ENCODE peak calls at places on chromosomes 11 and 22, in nine cellular contexts. O, W, C, F, B, S, E, K and G are unnamed samples.

GRCh38 chr22:33461698-33462434 is 403.7 kb upstream of the SYN3 start:
- DNase-seq in O (no peak), W (no peak), C (no peak), F (no peak), B (no peak), S (no peak), E (no peak), K (no peak), G (no peak)

GRCh38 chr11:113581713-113582112 is 106.5 kb upstream of the DRD2 start:
- DNase-seq in O (no peak), W (no peak), C (no peak), F (no peak), B (no peak), S (no peak), E (no peak), K (no peak), G (no peak)

GRCh38 chr11:134559617-134559992 is 147.6 kb upstream of the B3GAT1 start:
- DNase-seq in O (no peak), W (no peak), C (no peak), F (no peak), B (no peak), S (no peak), E (no peak), K (no peak), G (peak; percentile 37)

GRCh38 chr11:114353448-114353847 is 46.9 kb downstream of the C11orf71 start:
- DNase-seq in O (no peak), W (no peak), C (no peak), F (no peak), B (no peak), S (no peak), E (peak; percentile 46), K (no peak), G (no peak)

GRCh38 chr11:44145011-44145777 is 49.7 kb downstream of the EXT2 start:
- DNase-seq in O (no peak), W (no peak), C (no peak), F (no peak), B (no peak), S (no peak), E (peak; percentile 38), K (no peak), G (no peak)

GRCh38 chr11:898540-899190 is 11.9 kb downstream of the CHID1 start:
- DNase-seq in O (no peak), W (no peak), C (peak; percentile 24), F (no peak), B (no peak), S (no peak), E (no peak), K (no peak), G (no peak)

GRCh38 chr11:12675951-12676711 is 1.9 kb downstream of the TEAD1 start:
- DNase-seq in O (peak; percentile 7), W (no peak), C (peak; percentile 72), F (no peak), B (no peak), S (no peak), E (peak; percentile 63), K (no peak), G (no peak)

GRCh38 chr11:95556342-95557151 is 233.0 kb downstream of the FAM76B start:
- DNase-seq in O (no peak), W (no peak), C (peak; percentile 96), F (peak; percentile 50), B (no peak), S (no peak), E (peak; percentile 49), K (peak; percentile 42), G (no peak)

GRCh38 chr22:22593964-22594656 is 35.0 kb upstream of the PRAME start:
- DNase-seq in O (peak; percentile 29), W (no peak), C (peak; percentile 70), F (no peak), B (peak; percentile 47), S (peak; percentile 45), E (peak; percentile 53), K (peak; percentile 29), G (no peak)

GRCh38 chr11:64058494-64058893 is 22.8 kb downstream of the FLRT1 start:
- DNase-seq in O (no peak), W (no peak), C (no peak), F (no peak), B (peak; percentile 89), S (no peak), E (no peak), K (no peak), G (no peak)

GRCh38 chr11:110524227-110524626 is 94.5 kb downstream of the FDX1 start:
- DNase-seq in O (no peak), W (no peak), C (peak; percentile 92), F (no peak), B (no peak), S (no peak), E (peak; percentile 99), K (no peak), G (no peak)

GRCh38 chr11:115808351-115808940 is 304.2 kb upstream of the CADM1 start:
- DNase-seq in O (no peak), W (no peak), C (no peak), F (no peak), B (no peak), S (no peak), E (no peak), K (no peak), G (no peak)

GRCh38 chr11:15920856-15921629 is 435.3 kb downstream of the SOX6 start:
- DNase-seq in O (no peak), W (no peak), C (no peak), F (no peak), B (peak; percentile 69), S (no peak), E (peak; percentile 8), K (no peak), G (no peak)

GRCh38 chr11:93567406-93567819 is 24.2 kb upstream of the SMCO4 start:
- DNase-seq in O (no peak), W (no peak), C (peak; percentile 67), F (no peak), B (peak; percentile 91), S (peak; percentile 85), E (no peak), K (no peak), G (peak; percentile 93)

GRCh38 chr11:125382211-125382807 is 113.8 kb downstream of the FEZ1 start:
- DNase-seq in O (no peak), W (no peak), C (no peak), F (no peak), B (no peak), S (no peak), E (no peak), K (no peak), G (peak; percentile 11)

GRCh38 chr22:39300198-39300830 is 19.1 kb downstream of the RPL3 start:
- DNase-seq in O (no peak), W (peak; percentile 73), C (peak; percentile 20), F (no peak), B (peak; percentile 73), S (no peak), E (no peak), K (no peak), G (peak; percentile 89)

GRCh38 chr11:58968251-58968711 is 29.0 kb downstream of the GLYATL1 start:
- DNase-seq in O (no peak), W (no peak), C (no peak), F (no peak), B (peak; percentile 21), S (peak; percentile 12), E (no peak), K (no peak), G (no peak)

GRCh38 chr22:19943665-19944026 is 2.0 kb upstream of the TXNRD2 start:
- DNase-seq in O (no peak), W (no peak), C (peak; percentile 65), F (peak; percentile 70), B (no peak), S (no peak), E (peak; percentile 76), K (no peak), G (peak; percentile 50)

GRCh38 chr11:94737171-94737611 is 31.0 kb upstream of the AMOTL1 start:
- DNase-seq in O (no peak), W (no peak), C (peak; percentile 16), F (no peak), B (no peak), S (no peak), E (peak; percentile 54), K (no peak), G (no peak)

GRCh38 chr11:34637303-34637702 is 16.4 kb downstream of the EHF start:
- DNase-seq in O (no peak), W (no peak), C (no peak), F (no peak), B (no peak), S (peak; percentile 64), E (no peak), K (no peak), G (no peak)
- H3K27ac ChIP-seq in O (no peak overlapping the region), W (no peak overlapping the region), C (no peak overlapping the region), F (no peak overlapping the region), B (no peak overlapping the region), S (peak overlapping the region; percentile 58), E (no peak overlapping the region), K (no peak overlapping the region), G (no peak overlapping the region)

GRCh38 chr11:67056267-67056639 is 394 bp upstream of the RHOD start:
- DNase-seq in O (no peak), W (no peak), C (no peak), F (no peak), B (no peak), S (no peak), E (no peak), K (no peak), G (no peak)
- H3K27ac ChIP-seq in O (no peak overlapping the region), W (peak overlapping the region; percentile 6), C (no peak overlapping the region), F (no peak overlapping the region), B (peak overlapping the region; percentile 9), S (peak overlapping the region; percentile 94), E (peak overlapping the region; percentile 34), K (no peak overlapping the region), G (no peak overlapping the region)

GRCh38 chr11:73878771-73879170 is 2.0 kb downstream of the PAAF1 start:
- DNase-seq in O (no peak), W (no peak), C (no peak), F (no peak), B (no peak), S (no peak), E (no peak), K (no peak), G (no peak)
- H3K27ac ChIP-seq in O (no peak overlapping the region), W (no peak overlapping the region), C (no peak overlapping the region), F (no peak overlapping the region), B (no peak overlapping the region), S (no peak overlapping the region), E (no peak overlapping the region), K (no peak overlapping the region), G (no peak overlapping the region)

DNA sequence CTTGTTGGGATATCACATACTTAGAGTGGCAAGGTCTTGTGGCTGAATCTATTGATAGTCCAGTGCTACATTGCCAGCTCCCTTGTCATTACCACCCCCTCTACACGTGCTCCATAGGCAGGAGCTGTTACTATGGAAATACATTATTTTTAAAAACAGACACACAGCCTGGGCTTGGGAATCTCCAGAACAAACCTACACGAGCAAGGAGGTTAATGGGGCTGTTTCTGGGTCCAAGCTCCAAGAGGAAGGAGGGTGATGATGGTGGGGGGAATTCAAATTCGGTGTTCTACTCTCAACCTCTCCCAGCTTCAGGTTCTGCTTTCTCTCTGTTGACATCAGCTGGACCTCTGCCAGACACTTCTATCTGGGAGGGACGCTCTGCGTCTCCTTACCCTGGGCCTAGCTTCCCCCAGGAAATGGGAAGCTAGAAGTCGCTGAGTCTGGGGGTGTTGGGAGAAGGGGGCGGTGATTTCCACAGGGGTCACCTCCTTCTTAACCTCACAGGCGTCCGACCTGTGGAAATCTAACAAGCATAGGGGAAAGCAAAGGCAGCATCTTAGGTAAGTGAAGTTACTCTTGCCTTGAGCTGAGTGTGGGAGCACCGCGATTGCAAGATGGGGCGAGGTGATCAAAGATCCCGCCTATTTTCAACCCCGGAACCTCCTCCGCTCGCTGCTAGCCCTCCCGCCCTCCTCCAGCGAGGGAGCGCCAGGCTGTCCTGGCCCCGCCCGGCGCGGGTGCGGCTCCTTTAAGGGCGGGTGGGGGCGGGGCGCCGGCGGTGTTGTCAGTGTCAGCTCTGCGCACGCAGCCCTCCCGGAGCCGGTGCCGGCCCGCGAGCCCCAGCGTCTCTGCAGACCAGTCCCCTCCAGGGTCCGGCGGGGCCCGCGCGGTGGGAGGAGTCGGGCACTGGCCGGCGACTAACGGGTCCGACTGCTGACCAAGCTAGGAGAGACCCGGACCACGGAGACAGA is at the start of gene C2CD2L:
- DNase-seq in O (peak; percentile 84), W (peak; percentile 92), C (peak; percentile 88), F (no peak), B (peak; percentile 97), S (peak; percentile 89), E (peak; percentile 83), K (peak; percentile 82), G (peak; percentile 96)
- H3K27ac ChIP-seq in O (peak within 1 kb of the TSS; percentile 82), W (peak within 1 kb of the TSS; percentile 86), C (peak within 1 kb of the TSS; percentile 65), F (peak within 1 kb of the TSS; percentile 81), B (peak within 1 kb of the TSS; percentile 89), S (peak within 1 kb of the TSS; percentile 49), E (peak within 1 kb of the TSS; percentile 73), K (no peak within 1 kb of the TSS), G (peak within 1 kb of the TSS; percentile 62)